ENCODE peak calls at places on chromosomes 1 and 21, in seven cellular contexts. N is psoas muscle, W is brain microvascular endothelial cell, M is cardiac muscle cell, F is right cardiac atrium, R is AG04450, U is bronchial epithelial cell. S is an unnamed sample.

GRCh38 chr1:248686815-248687214 is 15.8 kb downstream of the OR14I1 start:
- DNase-seq in W (no peak), U (no peak), M (no peak), N (no peak), R (no peak), F (no peak), S (no peak)

GRCh38 chr1:79353224-79353623 is 346.7 kb upstream of the ADGRL4 start:
- DNase-seq in R (peak; percentile 11), F (no peak), W (peak; percentile 79), N (no peak), U (peak; percentile 60), M (peak; percentile 66), S (no peak)

GRCh38 chr1:225926551-225927113 is 2.6 kb upstream of the PYCR2 start:
- DNase-seq in F (no peak), W (peak; percentile 37), U (no peak), N (no peak), M (no peak), R (no peak), S (no peak)

GRCh38 chr21:16492892-16493291 is 763.1 kb downstream of the USP25 start:
- DNase-seq in M (no peak), N (no peak), W (no peak), R (no peak), F (no peak), U (no peak), S (no peak)

GRCh38 chr21:46060596-46061061 is 37.3 kb upstream of the COL6A2 start:
- DNase-seq in W (peak; percentile 99), F (peak; percentile 88), N (peak; percentile 88), M (no peak), U (no peak), R (peak; percentile 94), S (no peak)

GRCh38 chr1:214551436-214552173 is at the start of gene PTPN14:
- DNase-seq in W (peak; percentile 91), M (peak; percentile 97), F (peak; percentile 95), R (peak; percentile 87), U (peak; percentile 85), N (peak; percentile 94), S (no peak)

GRCh38 chr1:83619497-83619896 is 379.4 kb downstream of the TTLL7 start:
- DNase-seq in N (no peak), U (no peak), W (no peak), R (no peak), M (no peak), F (no peak), S (no peak)

GRCh38 chr1:156813750-156814570 is 2.7 kb downstream of the SH2D2A start:
- DNase-seq in U (peak; percentile 31), F (peak; percentile 85), R (no peak), M (peak; percentile 56), W (no peak), N (peak; percentile 83), S (no peak)

GRCh38 chr1:86503477-86504129 is 34.9 kb downstream of the CLCA1 start:
- DNase-seq in N (no peak), F (peak; percentile 82), W (no peak), M (no peak), U (no peak), R (peak; percentile 6), S (no peak)

GRCh38 chr1:108142773-108143394 is 57.3 kb downstream of the SLC25A24 start:
- DNase-seq in N (no peak), M (no peak), F (no peak), R (no peak), W (no peak), U (peak; percentile 69), S (no peak)

GRCh38 chr1:209417761-209418160 is 165.8 kb upstream of the CAMK1G start:
- DNase-seq in W (no peak), U (peak; percentile 78), F (no peak), M (no peak), R (no peak), N (no peak), S (no peak)

GRCh38 chr1:110737206-110737605 is 62.5 kb upstream of the KCNA3 start:
- DNase-seq in F (no peak), R (no peak), U (no peak), N (no peak), M (no peak), W (no peak), S (no peak)

GRCh38 chr1:209630383-209631219 is 21.6 kb downstream of the LAMB3 start:
- DNase-seq in W (no peak), F (peak; percentile 75), R (no peak), N (no peak), U (no peak), M (no peak), S (no peak)

GRCh38 chr1:91766883-91767282 is 119.1 kb downstream of the TGFBR3 start:
- DNase-seq in W (no peak), U (no peak), M (no peak), F (no peak), N (no peak), R (no peak), S (no peak)

GRCh38 chr1:116666090-116666489 is 1.4 kb downstream of the IGSF3 start:
- DNase-seq in R (no peak), N (no peak), F (no peak), M (no peak), U (no peak), W (no peak), S (no peak)

GRCh38 chr1:181440510-181440909 is 42.8 kb upstream of the CACNA1E start:
- DNase-seq in U (no peak), F (no peak), W (no peak), N (no peak), M (no peak), R (no peak), S (no peak)

GRCh38 chr21:42218836-42219605 is at the start of gene ABCG1:
- DNase-seq in W (no peak), M (peak; percentile 76), F (peak; percentile 78), N (peak; percentile 63), U (no peak), R (no peak), S (no peak)

GRCh38 chr21:43332872-43333300 is 94.0 kb downstream of the SIK1 start:
- DNase-seq in F (peak; percentile 50), N (peak; percentile 31), M (no peak), W (no peak), U (no peak), R (no peak), S (no peak)

DNA sequence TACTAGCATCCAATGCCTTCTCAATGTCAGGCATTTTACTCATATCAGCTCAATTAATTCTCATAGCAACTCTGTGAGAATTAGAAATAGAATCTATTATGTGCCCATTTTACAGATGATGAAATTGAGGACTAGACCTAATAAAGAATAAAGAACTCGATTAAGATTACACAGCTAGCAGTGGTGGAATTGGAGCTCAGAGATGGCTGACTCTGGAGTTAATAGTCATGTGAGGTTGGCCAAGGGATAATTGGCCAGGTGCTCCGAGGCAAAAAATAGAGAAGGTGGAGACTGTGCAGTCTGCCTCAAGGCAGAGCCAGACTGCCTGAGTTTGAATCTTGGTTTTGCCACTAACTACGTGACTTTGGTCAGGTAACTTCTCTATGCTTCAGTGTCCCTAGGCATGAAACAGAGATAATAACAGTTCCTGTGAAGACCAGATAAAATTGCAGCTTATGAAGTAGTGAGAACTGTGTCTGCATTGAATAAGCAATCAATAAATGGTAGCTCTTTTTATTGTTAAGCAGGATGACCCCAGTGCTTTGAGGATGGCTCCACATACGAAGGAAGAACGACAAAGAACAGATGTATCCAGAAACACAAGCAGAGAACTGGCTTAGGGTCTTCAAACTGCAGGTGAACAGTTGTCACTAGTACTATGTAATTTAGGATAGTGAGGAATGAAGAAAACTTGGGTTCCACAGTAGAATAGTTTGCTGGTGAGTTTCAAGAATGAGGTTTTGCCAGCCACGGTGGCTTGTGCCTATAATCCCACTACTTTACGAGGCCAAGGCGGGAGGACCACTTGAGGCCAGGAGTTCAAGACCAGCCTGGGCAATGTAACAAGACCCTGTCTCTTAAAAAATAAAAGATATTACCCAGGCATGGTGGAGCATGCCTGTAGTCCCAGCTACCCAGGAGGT is 6.9 kb upstream of the CCSAP start:
- DNase-seq in R (no peak), F (no peak), U (no peak), W (no peak), N (no peak), M (no peak), S (no peak)
- H3K27me3 ChIP-seq in R (peaks cover 12% of the 10 kb centered on the region), F (no peaks in the 10 kb centered on the region), U (peaks cover 2% of the 10 kb centered on the region), W (peaks cover 1% of the 10 kb centered on the region), N (no peaks in the 10 kb centered on the region), M (peaks cover 24% of the 10 kb centered on the region), S (no peaks in the 10 kb centered on the region)

GRCh38 chr1:65197636-65198035 is 49.6 kb downstream of the AK4 start:
- DNase-seq in F (no peak), W (no peak), N (no peak), M (no peak), R (no peak), U (no peak), S (no peak)

GRCh38 chr1:65200411-65200810 is 52.4 kb downstream of the AK4 start:
- DNase-seq in F (no peak), W (no peak), N (no peak), M (no peak), U (no peak), R (no peak), S (no peak)

GRCh38 chr1:65198095-65198494 is 50.1 kb downstream of the AK4 start:
- DNase-seq in M (no peak), N (no peak), F (no peak), U (no peak), W (no peak), R (no peak), S (no peak)

GRCh38 chr1:65193129-65193528 is 45.1 kb downstream of the AK4 start:
- DNase-seq in F (no peak), M (no peak), N (no peak), W (no peak), R (no peak), U (no peak), S (no peak)

GRCh38 chr1:65195495-65196417 is 47.8 kb downstream of the AK4 start:
- DNase-seq in N (no peak), R (no peak), W (peak; percentile 82), F (no peak), M (no peak), U (no peak), S (no peak)
- H3K4me3 ChIP-seq in N (no peak overlapping the region), R (no peak overlapping the region), W (no peak overlapping the region), F (no peak overlapping the region), M (no peak overlapping the region), U (no peak overlapping the region), S (no peak overlapping the region)

DNA sequence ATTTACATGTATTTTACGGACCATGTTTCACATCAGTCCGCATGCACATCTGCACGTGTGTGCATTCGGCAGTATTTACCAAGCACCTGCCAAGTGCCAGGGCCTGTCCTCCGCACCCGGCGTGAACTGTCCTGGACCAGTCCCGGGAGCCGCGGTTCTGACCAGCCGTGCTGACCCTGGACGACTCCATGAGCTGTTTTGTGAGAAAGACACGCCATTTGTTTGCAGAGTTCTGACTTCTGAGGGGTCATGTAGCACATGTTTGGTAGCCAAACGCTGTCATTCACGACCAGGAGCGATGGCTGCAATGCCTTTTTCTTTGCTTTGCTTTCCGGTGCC is 3.3 kb upstream of the OLIG2 start:
- DNase-seq in W (no peak), F (no peak), M (no peak), N (no peak), R (no peak), U (no peak), S (no peak)
- H3K27me3 ChIP-seq in W (peaks cover 96% of the 10 kb centered on the region), F (peaks cover 4% of the 10 kb centered on the region), M (peaks cover 100% of the 10 kb centered on the region), N (peaks cover 98% of the 10 kb centered on the region), R (peaks cover 92% of the 10 kb centered on the region), U (peaks cover 78% of the 10 kb centered on the region), S (peaks cover 72% of the 10 kb centered on the region)

DNA sequence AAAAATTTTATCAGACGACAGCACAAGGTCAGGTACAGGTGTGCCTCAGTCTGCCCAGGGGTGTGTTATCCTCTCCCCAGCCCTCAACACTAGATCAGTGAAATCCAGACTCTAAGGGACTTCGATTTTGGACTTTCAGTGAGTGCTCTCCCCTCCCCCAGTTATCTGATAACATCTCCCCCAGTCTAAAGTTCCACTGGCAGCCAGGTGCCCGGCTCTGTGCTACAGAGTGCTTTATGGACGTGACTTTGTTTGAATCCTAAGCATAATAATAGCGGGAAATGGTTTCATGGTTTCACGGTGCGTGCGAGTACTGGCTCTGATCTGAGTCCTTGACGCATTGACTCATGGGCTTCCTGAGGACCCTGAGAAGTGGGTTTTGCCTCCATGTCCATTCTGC is 3.2 kb downstream of the SPSB1 start:
- DNase-seq in R (no peak), W (no peak), F (peak; percentile 5), N (peak; percentile 35), U (no peak), M (no peak), S (no peak)
- H3K4me3 ChIP-seq in R (no peak overlapping the region), W (no peak overlapping the region), F (no peak overlapping the region), N (peak overlapping the region; percentile 93), U (no peak overlapping the region), M (no peak overlapping the region), S (peak overlapping the region; percentile 92)

S was measured in esophagus squamous epithelium.